ENCODE peak calls at places on chromosomes 2 and 18, in four cellular contexts. B is ELR, A is AML-193, W is GDM1. U is an unnamed sample.
A peak's percentile ranks its signal among the peaks of the same experiment; 100 is the strongest.

GRCh38 chr2:10584843-10585475 is 104.8 kb downstream of the NOL10 start:
- DNase-seq in W (no peak), B (peak; percentile 97), A (no peak), U (peak; percentile 89)

GRCh38 chr2:201955702-201956141 is 77.9 kb upstream of the FZD7 start:
- DNase-seq in A (no peak), W (no peak), B (no peak), U (peak; percentile 22)

GRCh38 chr18:13471971-13472628 is 253.5 kb downstream of the LDLRAD4 start:
- DNase-seq in B (no peak), W (no peak), A (no peak), U (no peak)

GRCh38 chr2:219439518-219439917 is 4.9 kb downstream of the SPEG start:
- DNase-seq in A (no peak), B (no peak), W (no peak), U (no peak)

GRCh38 chr2:189129971-189130370 is 49.6 kb downstream of the COL5A2 start:
- DNase-seq in B (peak; percentile 97), W (no peak), A (no peak), U (peak; percentile 79)

GRCh38 chr2:8491296-8492048 is 190.4 kb upstream of the ID2 start:
- DNase-seq in A (no peak), B (no peak), W (no peak), U (peak; percentile 33)

GRCh38 chr2:120443946-120444345 is 98.0 kb downstream of the INHBB start:
- DNase-seq in B (no peak), A (no peak), W (no peak), U (no peak)

GRCh38 chr2:28228419-28228995 is 164.2 kb upstream of the FOSL2 start:
- DNase-seq in W (no peak), B (no peak), A (no peak), U (peak; percentile 60)

GRCh38 chr2:180523629-180524340 is 456.6 kb upstream of the UBE2E3 start:
- DNase-seq in W (no peak), A (no peak), B (peak; percentile 99), U (peak; percentile 72)

GRCh38 chr2:71614976-71615768 is 161.8 kb downstream of the DYSF start:
- DNase-seq in W (no peak), B (no peak), A (no peak), U (no peak)

GRCh38 chr2:203394519-203395227 is 66.5 kb downstream of the ABI2 start:
- DNase-seq in A (no peak), B (no peak), W (peak; percentile 3), U (no peak)

GRCh38 chr2:65320042-65320711 is 92.5 kb downstream of the ACTR2 start:
- DNase-seq in A (no peak), W (no peak), B (peak; percentile 99), U (peak; percentile 67)

GRCh38 chr2:14587119-14587518 is 45.4 kb upstream of the LRATD1 start:
- DNase-seq in A (no peak), W (no peak), B (peak; percentile 88), U (peak; percentile 1)

GRCh38 chr2:175844169-175844568 is 157.9 kb downstream of the LNPK start:
- DNase-seq in A (no peak), W (no peak), B (peak; percentile 95), U (peak; percentile 61)

GRCh38 chr2:99841749-99842148 is 300.6 kb downstream of the AFF3 start:
- DNase-seq in W (no peak), B (peak; percentile 91), A (no peak), U (no peak)

GRCh38 chr2:191321861-191322662 is 76.9 kb downstream of the MYO1B start:
- DNase-seq in W (peak; percentile 65), B (peak; percentile 86), A (peak; percentile 90), U (peak; percentile 32)

GRCh38 chr2:143026411-143027054 is 102.7 kb upstream of the ARHGAP15 start:
- DNase-seq in B (no peak), A (no peak), W (no peak), U (no peak)

GRCh38 chr18:61459896-61460295 is 126.7 kb downstream of the CDH20 start:
- DNase-seq in A (no peak), B (no peak), W (no peak), U (peak; percentile 72)

GRCh38 chr2:111705206-111705605 is 178.8 kb downstream of the ANAPC1 start:
- DNase-seq in B (no peak), A (no peak), W (no peak), U (no peak)

GRCh38 chr2:239839306-239839705 is 185.8 kb downstream of the NDUFA10 start:
- DNase-seq in W (no peak), A (no peak), B (no peak), U (no peak)

GRCh38 chr2:54962935-54963334 is 87.3 kb downstream of the RTN4 start:
- DNase-seq in A (no peak), W (no peak), B (no peak), U (no peak)

GRCh38 chr2:232477751-232478510 is 9.7 kb downstream of the ECEL1 start:
- DNase-seq in W (no peak), A (no peak), B (no peak), U (no peak)

GRCh38 chr18:5295231-5295920 is at the start of gene ZBTB14:
- DNase-seq in A (no peak), W (peak; percentile 66), B (peak; percentile 64), U (peak; percentile 88)

GRCh38 chr2:240567137-240567871 is 980 bp upstream of the RNPEPL1 start:
- DNase-seq in W (no peak), A (peak; percentile 15), B (peak; percentile 44), U (no peak)

GRCh38 chr2:37560863-37561614 is 110.4 kb downstream of the CDC42EP3 start:
- DNase-seq in W (no peak), B (no peak), A (no peak), U (no peak)

GRCh38 chr2:216936954-216937357 is 77.1 kb upstream of the TNP1 start:
- DNase-seq in B (no peak), W (no peak), A (no peak), U (no peak)

GRCh38 chr2:206457188-206457634 is 13.9 kb downstream of the ADAM23 start:
- DNase-seq in B (no peak), W (no peak), A (no peak), U (peak; percentile 14)

GRCh38 chr2:95354925-95355324 is 47.6 kb upstream of the FAHD2A start:
- DNase-seq in A (no peak), W (no peak), B (no peak), U (no peak)

GRCh38 chr2:120432293-120432975 is 86.5 kb downstream of the INHBB start:
- DNase-seq in W (no peak), A (no peak), B (no peak), U (no peak)

GRCh38 chr2:38444247-38444646 is 67.2 kb upstream of the ATL2 start:
- DNase-seq in W (no peak), A (no peak), B (peak; percentile 69), U (no peak)

GRCh38 chr2:120574620-120575019 is 161.0 kb upstream of the GLI2 start:
- DNase-seq in A (no peak), B (no peak), W (no peak), U (no peak)